ENCODE peak calls at places on chromosomes 5 and 9, in ten cellular contexts. Q is nephron progenitor cell; E is islet precursor cell; Z is mesothelial cell of epicardium; B is T-helper 9 cell; G is sciatic nerve; Y is suprapubic skin; O is choroid plexus epithelial cell; R is GM04504; X is stimulated activated CD4-positive, alpha-beta T cell treated with anti-CD3 and anti-CD28 coated beads, Interleukin-1b, Interleukin-23, amount 100 ng/mL, for 24 hours. J is an unnamed sample.

GRCh38 chr5:133993152-133993548 is 11.6 kb downstream of the VDAC1 start:
- DNase-seq in Q (no peak), E (no peak), Z (no peak), B (no peak), G (no peak), Y (no peak), O (peak), R (peak), X (no peak), J (no peak)

GRCh38 chr9:32566770-32567169 is 6.2 kb downstream of the NDUFB6 start:
- DNase-seq in Q (no peak), E (no peak), Z (no peak), B (no peak), G (no peak), Y (no peak), O (no peak), R (no peak), X (no peak), J (no peak)

GRCh38 chr5:41200506-41200905 is 12.8 kb downstream of the C6 start:
- DNase-seq in Q (no peak), E (no peak), Z (no peak), B (no peak), G (no peak), Y (no peak), O (peak), R (no peak), X (no peak), J (no peak)

GRCh38 chr9:128104171-128104618 is 23.3 kb downstream of the PTGES2 start:
- DNase-seq in Q (no peak), E (no peak), Z (no peak), B (no peak), G (peak), Y (no peak), O (no peak), R (no peak), X (no peak), J (no peak)

GRCh38 chr5:5270958-5271605 is 131.0 kb downstream of the ADAMTS16 start:
- DNase-seq in Q (peak), E (peak), Z (peak), B (no peak), G (peak), Y (no peak), O (peak), R (peak), X (no peak), J (peak)

GRCh38 chr5:15044521-15044920 is 172.9 kb upstream of the ANKH start:
- DNase-seq in Q (no peak), E (no peak), Z (no peak), B (no peak), G (no peak), Y (no peak), O (no peak), R (no peak), X (no peak), J (no peak)

GRCh38 chr9:23123048-23123632 is 676.5 kb downstream of the DMRTA1 start:
- DNase-seq in Q (peak), E (no peak), Z (no peak), B (no peak), G (no peak), Y (no peak), O (peak), R (no peak), X (no peak), J (peak)

GRCh38 chr5:142863856-142864255 is 93.7 kb downstream of the ARHGAP26 start:
- DNase-seq in Q (no peak), E (peak), Z (no peak), B (no peak), G (no peak), Y (no peak), O (no peak), R (no peak), X (no peak), J (no peak)

GRCh38 chr5:84614907-84615306 is 230.2 kb upstream of the EDIL3 start:
- DNase-seq in Q (no peak), E (no peak), Z (no peak), B (no peak), G (no peak), Y (no peak), O (no peak), R (no peak), X (no peak), J (no peak)

J was measured in H4.